ENCODE peak calls at places on chromosome 22, in seven cellular contexts. S is IMR-90, Q is prostate gland, U is gastrocnemius medialis, C is adrenal gland, X is spleen, Y is A549. E is an unnamed sample.

GRCh38 chr22:37462983-37463382 is 23.2 kb downstream of the MFNG start:
- DNase-seq in S (peak; percentile 49), Q (no peak), U (no peak), C (no peak), X (no peak), Y (no peak), E (no peak)

GRCh38 chr22:36930041-36930935 is 16.9 kb downstream of the CSF2RB start:
- DNase-seq in S (no peak), Q (no peak), U (no peak), C (no peak), X (no peak), Y (no peak), E (no peak)

GRCh38 chr22:17359501-17359900 is 9.8 kb upstream of the CECR2 start:
- DNase-seq in S (no peak), Q (no peak), U (no peak), C (no peak), X (no peak), Y (no peak), E (no peak)

GRCh38 chr22:17734197-17734596 is 40.1 kb downstream of the BID start:
- DNase-seq in S (peak; percentile 87), Q (no peak), U (no peak), C (no peak), X (no peak), Y (no peak), E (no peak)

GRCh38 chr22:18987765-18988164 is 51.7 kb upstream of the PRODH start:
- DNase-seq in S (no peak), Q (no peak), U (no peak), C (no peak), X (no peak), Y (no peak), E (no peak)

GRCh38 chr22:29016067-29016938 is 45.3 kb downstream of the C22orf31 start:
- DNase-seq in S (no peak), Q (no peak), U (no peak), C (no peak), X (no peak), Y (no peak), E (no peak)

GRCh38 chr22:27668828-27669797 is 132.4 kb downstream of the MN1 start:
- DNase-seq in S (peak; percentile 18), Q (no peak), U (peak; percentile 99), C (peak; percentile 70), X (peak; percentile 79), Y (peak; percentile 87), E (no peak)

GRCh38 chr22:47335958-47336357 is 573.5 kb downstream of the TBC1D22A start:
- DNase-seq in S (no peak), Q (no peak), U (no peak), C (no peak), X (no peak), Y (no peak), E (no peak)

GRCh38 chr22:20526628-20527355 is 19.4 kb downstream of the MED15 start:
- DNase-seq in S (peak; percentile 91), Q (no peak), U (no peak), C (no peak), X (no peak), Y (peak; percentile 42), E (no peak)

GRCh38 chr22:21632237-21632895 is at the start of gene CCDC116:
- DNase-seq in S (no peak), Q (no peak), U (no peak), C (no peak), X (peak; percentile 88), Y (peak; percentile 31), E (no peak)

GRCh38 chr22:45009881-45010531 is at the start of gene PHF21B:
- DNase-seq in S (peak; percentile 22), Q (peak; percentile 70), U (no peak), C (peak; percentile 71), X (no peak), Y (peak; percentile 71), E (no peak)
- H3K4me3 ChIP-seq in S (peak within 1 kb of the TSS; percentile 60), Q (peak within 1 kb of the TSS; percentile 60), U (peak within 1 kb of the TSS; percentile 59), C (no peak within 1 kb of the TSS), X (peak within 1 kb of the TSS; percentile 69), Y (peak within 1 kb of the TSS; percentile 66), E (peak within 1 kb of the TSS; percentile 74)

DNA sequence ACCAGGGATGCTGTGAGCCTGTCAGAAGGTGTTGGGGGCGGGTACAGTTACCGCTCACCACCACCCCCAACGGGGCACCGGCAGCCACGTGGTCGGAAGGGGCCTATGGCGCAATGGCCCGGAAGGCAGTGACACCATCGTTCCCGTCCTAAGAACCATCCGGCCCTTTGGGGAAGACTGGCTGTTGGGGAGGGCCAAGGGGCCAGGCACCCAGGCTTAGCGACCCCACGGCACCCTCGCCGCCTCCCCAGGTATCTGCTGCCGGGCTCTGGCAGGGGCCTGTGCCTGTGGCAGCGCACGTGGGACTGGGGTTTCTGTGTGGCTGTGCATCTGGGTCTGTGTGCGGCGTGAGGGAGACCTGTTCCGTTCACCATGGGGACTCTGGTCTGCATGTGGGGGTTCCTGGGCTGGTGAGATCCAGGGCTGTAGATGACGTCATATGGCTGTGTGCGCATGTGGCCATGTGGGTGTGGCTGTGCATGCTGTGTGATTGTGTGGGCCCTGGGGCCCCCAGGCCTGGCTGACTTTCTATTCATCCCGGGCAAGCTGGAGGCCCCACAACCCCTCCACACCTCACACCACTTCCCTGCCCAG is 703 bp downstream of the OSM start:
- DNase-seq in S (no peak), Q (no peak), U (no peak), C (no peak), X (peak; percentile 98), Y (no peak), E (no peak)
- TF ChIP-seq POLR2A in S (no peak), Q (peak; percentile 14), U (peak; percentile 21), C (no peak), X (peak; percentile 38), Y (no peak), E (no peak)

DNA sequence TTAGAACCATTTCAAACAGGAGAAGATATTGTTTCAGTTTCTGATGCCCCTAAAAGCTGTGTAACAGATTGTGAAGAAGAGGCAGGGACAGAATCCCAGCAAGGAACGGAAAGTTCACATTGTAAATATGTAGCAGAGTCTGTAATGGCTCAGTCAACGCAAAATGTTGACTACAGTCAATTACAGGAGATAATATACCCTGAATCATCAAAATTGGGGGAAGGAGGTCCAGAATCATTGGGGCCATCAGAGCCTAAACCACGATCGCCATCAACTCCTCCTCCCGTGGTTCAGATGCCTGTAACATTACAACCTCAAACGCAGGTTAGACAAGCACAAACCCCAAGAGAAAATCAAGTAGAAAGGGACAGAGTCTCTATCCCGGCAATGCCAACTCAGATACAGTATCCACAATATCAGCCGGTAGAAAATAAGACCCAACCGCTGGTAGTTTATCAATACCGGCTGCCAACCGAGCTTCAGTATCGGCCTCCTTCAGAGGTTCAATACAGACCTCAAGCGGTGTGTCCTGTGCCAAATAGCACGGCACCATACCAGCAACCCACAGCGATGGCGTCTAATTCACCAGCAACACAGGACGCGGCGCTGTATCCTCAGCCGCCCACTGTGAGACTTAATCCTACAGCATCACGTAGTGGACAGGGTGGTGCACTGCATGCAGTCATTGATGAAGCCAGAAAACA is 40.8 kb downstream of the IGLL1 start:
- DNase-seq in S (peak; percentile 69), Q (peak; percentile 88), U (peak; percentile 61), C (peak; percentile 73), X (peak; percentile 90), Y (peak; percentile 88), E (peak; percentile 78)
- H3K4me3 ChIP-seq in S (no peak overlapping the region), Q (no peak overlapping the region), U (no peak overlapping the region), C (no peak overlapping the region), X (peak overlapping the region; percentile 41), Y (peak overlapping the region; percentile 31), E (no peak overlapping the region)

GRCh38 chr22:41380993-41381328 is 781 bp upstream of the TEF start:
- DNase-seq in S (peak; percentile 94), Q (peak; percentile 68), U (peak; percentile 95), C (no peak), X (no peak), Y (peak; percentile 48), E (peak; percentile 87)
- TF ChIP-seq POLR2A in S (peak; percentile 70), Q (peak; percentile 64), U (peak; percentile 90), C (peak; percentile 57), X (no peak), Y (no peak), E (peak; percentile 76)

DNA sequence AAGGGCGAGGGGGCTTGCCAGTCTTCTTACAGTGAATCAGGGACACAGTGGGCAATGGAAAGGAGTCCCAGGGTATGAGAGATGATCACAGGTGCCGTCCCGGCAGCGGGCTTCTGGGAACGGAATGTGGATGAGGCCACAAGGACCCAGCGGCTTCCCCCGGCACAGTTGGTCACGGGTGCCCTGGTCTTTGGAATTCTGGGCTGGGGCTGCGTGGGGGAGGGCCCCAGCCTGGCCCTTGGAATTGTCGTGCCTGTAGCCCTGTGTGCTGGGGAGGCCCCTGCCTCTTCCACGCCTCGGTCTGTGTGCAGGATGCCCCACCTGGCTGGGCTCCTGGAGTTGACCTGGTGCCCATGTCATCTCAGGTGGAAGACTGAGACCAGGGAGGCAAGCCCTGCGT is 76.6 kb downstream of the FBLN1 start:
- DNase-seq in S (no peak), Q (no peak), U (no peak), C (no peak), X (peak; percentile 64), Y (no peak), E (no peak)
- H3K4me3 ChIP-seq in S (no peak overlapping the region), Q (no peak overlapping the region), U (no peak overlapping the region), C (no peak overlapping the region), X (no peak overlapping the region), Y (no peak overlapping the region), E (no peak overlapping the region)

DNA sequence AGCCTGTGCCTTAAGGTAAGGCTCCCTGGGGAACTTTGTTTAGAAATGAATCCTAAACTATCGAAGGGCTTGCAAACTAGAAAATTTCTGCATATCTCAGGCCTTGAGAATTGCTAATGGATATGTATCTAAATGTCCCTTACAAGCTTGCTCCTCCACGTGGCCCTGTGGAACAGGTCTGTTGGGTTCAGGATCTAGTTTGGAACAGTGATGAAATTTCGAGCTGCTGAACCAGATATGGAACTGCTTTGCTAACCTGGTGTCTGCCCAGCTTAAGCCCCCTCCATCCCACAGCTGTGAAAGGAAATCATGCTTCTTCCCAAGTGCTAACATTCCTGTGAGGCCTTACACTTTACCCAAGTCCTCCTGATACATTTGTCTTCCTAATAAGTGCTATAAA is 11.6 kb downstream of the SREBF2 start:
- DNase-seq in S (no peak), Q (peak; percentile 88), U (no peak), C (no peak), X (no peak), Y (no peak), E (no peak)
- TF ChIP-seq POLR2A in S (no peak), Q (no peak), U (no peak), C (no peak), X (no peak), Y (no peak), E (no peak)

GRCh38 chr22:41099036-41099435 is 6.6 kb downstream of the EP300 start:
- DNase-seq in S (no peak), Q (no peak), U (no peak), C (no peak), X (no peak), Y (no peak), E (no peak)
- H3K4me3 ChIP-seq in S (no peak overlapping the region), Q (no peak overlapping the region), U (no peak overlapping the region), C (no peak overlapping the region), X (no peak overlapping the region), Y (no peak overlapping the region), E (no peak overlapping the region)

GRCh38 chr22:39349967-39350802 is at the start of gene SYNGR1:
- DNase-seq in S (no peak), Q (no peak), U (no peak), C (peak; percentile 45), X (peak; percentile 78), Y (no peak), E (no peak)
- TF ChIP-seq POLR2A in S (no peak), Q (no peak), U (no peak), C (no peak), X (no peak), Y (peak; percentile 3), E (no peak)

E was measured in breast epithelium.